ENCODE peak calls at places on chromosomes 1 and 21, in five cellular contexts. G is colonic mucosa, T is mammary epithelial cell, D is neural progenitor cell, E is GM12878. H is an unnamed sample.

GRCh38 chr1:174874337-174875053 is 125.3 kb upstream of the CACYBP start:
- DNase-seq in G (peak), T (no peak), D (peak), E (peak), H (no peak)

GRCh38 chr1:63663301-63663700 is 70.1 kb downstream of the PGM1 start:
- DNase-seq in G (no peak), T (peak), D (no peak), E (no peak), H (peak)

GRCh38 chr21:26964379-26964778 is 2.5 kb downstream of the ADAMTS5 start:
- DNase-seq in G (peak), T (no peak), D (peak), E (no peak), H (peak)

GRCh38 chr1:41954533-41954944 is 35.8 kb upstream of the HIVEP3 start:
- DNase-seq in G (no peak), T (peak), D (no peak), E (no peak), H (peak)

GRCh38 chr1:163241716-163242115 is 39.0 kb upstream of the RGS5 start:
- DNase-seq in G (no peak), T (no peak), D (no peak), E (no peak), H (no peak)

GRCh38 chr1:21045351-21045750 is 131.3 kb downstream of the EIF4G3 start:
- DNase-seq in G (no peak), T (no peak), D (no peak), E (no peak), H (peak)

GRCh38 chr1:21293537-21294265 is 3.4 kb upstream of the ECE1 start:
- DNase-seq in G (no peak), T (no peak), D (no peak), E (peak), H (no peak)

GRCh38 chr1:52727114-52727586 is 897 bp downstream of the ZYG11B start:
- DNase-seq in G (peak), T (peak), D (peak), E (no peak), H (no peak)

GRCh38 chr1:14924012-14924452 is 229.5 kb upstream of the TMEM51 start:
- DNase-seq in G (peak), T (peak), D (peak), E (no peak), H (peak)

GRCh38 chr1:85343612-85344255 is 67.3 kb upstream of the BCL10 start:
- DNase-seq in G (no peak), T (peak), D (no peak), E (no peak), H (peak)

GRCh38 chr1:205440476-205441317 is 15.1 kb downstream of the BLACAT1 start:
- DNase-seq in G (peak), T (peak), D (peak), E (peak), H (peak)

GRCh38 chr1:154454391-154455120 is 47.5 kb upstream of the TDRD10 start:
- DNase-seq in G (no peak), T (no peak), D (no peak), E (no peak), H (no peak)

GRCh38 chr1:27773732-27774445 is 870 bp downstream of the STX12 start:
- DNase-seq in G (no peak), T (peak), D (no peak), E (no peak), H (peak)

GRCh38 chr1:41870076-41870562 is 48.6 kb downstream of the HIVEP3 start:
- DNase-seq in G (no peak), T (peak), D (no peak), E (no peak), H (peak)

GRCh38 chr1:234544094-234544579 is 65.2 kb upstream of the TARBP1 start:
- DNase-seq in G (peak), T (peak), D (no peak), E (no peak), H (peak)
- H3K9ac ChIP-seq in G (peak), T (no peak), D (no peak), E (no peak), H (no peak)

DNA sequence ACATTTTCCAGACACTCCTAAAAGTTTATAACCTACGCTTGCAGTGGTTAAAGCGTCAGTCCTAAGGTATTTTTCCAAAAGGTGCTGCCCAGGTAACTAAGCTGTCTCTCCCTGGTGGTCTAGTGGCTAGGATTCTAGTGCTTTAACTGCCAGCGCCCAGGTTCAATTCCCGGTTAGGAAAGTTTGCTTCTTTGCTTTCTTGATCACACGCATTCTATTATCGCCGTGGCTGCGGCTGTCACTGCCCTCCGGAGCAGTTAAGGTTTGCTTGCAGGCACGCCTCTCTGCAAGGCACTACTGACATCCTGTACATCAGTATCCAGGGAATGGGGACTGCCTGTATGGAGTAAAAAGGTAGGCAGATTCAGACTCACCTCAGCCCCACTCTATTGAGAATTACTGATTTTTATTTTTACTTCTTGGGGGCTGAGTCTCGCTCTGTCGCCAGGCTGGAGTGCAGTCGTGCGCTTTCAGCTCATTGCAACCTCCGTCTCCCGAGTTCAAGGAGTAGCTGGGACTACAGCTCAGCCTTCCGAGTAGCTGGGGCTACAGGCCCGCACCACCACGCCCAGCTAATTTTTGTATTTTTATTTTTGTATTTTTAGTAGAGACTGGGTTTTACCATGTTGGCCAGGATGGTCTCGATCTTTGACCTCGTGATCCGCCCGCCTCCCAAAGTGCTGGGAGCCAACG is 53.2 kb upstream of the CFAP126 start:
- DNase-seq in G (no peak), T (no peak), D (peak), E (no peak), H (no peak)
- H3K4me3 ChIP-seq in G (no peak), T (no peak), D (peak), E (peak), H (no peak)

GRCh38 chr1:26275580-26276431 is 4.1 kb upstream of the SH3BGRL3 start:
- DNase-seq in G (peak), T (peak), D (peak), E (no peak), H (peak)
- TF ChIP-seq CTCF in G (peak), T (peak), D (peak), E (peak), H (peak)

GRCh38 chr21:28090546-28090945 is 902.1 kb downstream of the LTN1 start:
- DNase-seq in G (no peak), T (no peak), D (no peak), E (no peak), H (no peak)
- H3K9ac ChIP-seq in G (no peak), T (no peak), D (no peak), E (no peak), H (no peak)

GRCh38 chr1:65266501-65266900 is 42.8 kb upstream of the DNAJC6 start:
- DNase-seq in G (no peak), T (no peak), D (no peak), E (no peak), H (no peak)

GRCh38 chr1:65267291-65268087 is 41.9 kb upstream of the DNAJC6 start:
- DNase-seq in G (no peak), T (no peak), D (no peak), E (no peak), H (no peak)

GRCh38 chr1:65264197-65264929 is 45.0 kb upstream of the DNAJC6 start:
- DNase-seq in G (peak), T (peak), D (peak), E (no peak), H (peak)

GRCh38 chr1:65263286-65263685 is 46.1 kb upstream of the DNAJC6 start:
- DNase-seq in G (no peak), T (no peak), D (no peak), E (no peak), H (no peak)

GRCh38 chr1:65265296-65266271 is 43.8 kb upstream of the DNAJC6 start:
- DNase-seq in G (peak), T (peak), D (peak), E (no peak), H (peak)
- H3K4me3 ChIP-seq in G (peak), T (peak), D (peak), E (peak), H (peak)